ENCODE peak calls at places on chromosomes 5 and 9, in ten cellular contexts. M is body of pancreas; R is HepG2; K is heart left ventricle; Z is colonic mucosa; D is mesendoderm; P is naive thymus-derived CD4-positive, alpha-beta T cell; H is tibial nerve; S is K562; I is ovary. Q is an unnamed sample.
A peak's percentile ranks its signal among the peaks of the same experiment; 100 is the strongest.

GRCh38 chr5:168714046-168714445 is 134.9 kb upstream of the PANK3 start:
- DNase-seq in M (no peak), R (no peak), K (no peak), Z (no peak), D (no peak), P (no peak), H (no peak), S (no peak), I (no peak), Q (no peak)

GRCh38 chr5:66582499-66582898 is 13.7 kb upstream of the MAST4 start:
- DNase-seq in M (no peak), R (no peak), K (no peak), Z (no peak), D (no peak), P (no peak), H (no peak), S (no peak), I (no peak), Q (no peak)

GRCh38 chr5:13821366-13821765 is 123.1 kb downstream of the DNAH5 start:
- DNase-seq in M (no peak), R (no peak), K (no peak), Z (no peak), D (no peak), P (no peak), H (no peak), S (no peak), I (no peak), Q (no peak)

GRCh38 chr5:179163236-179164155 is 103.3 kb downstream of the ZNF354C start:
- DNase-seq in M (no peak), R (no peak), K (no peak), Z (no peak), D (no peak), P (no peak), H (no peak), S (no peak), I (no peak), Q (no peak)

GRCh38 chr9:122218070-122218884 is 10.5 kb downstream of the LHX6 start:
- DNase-seq in M (no peak), R (no peak), K (no peak), Z (no peak), D (no peak), P (no peak), H (no peak), S (no peak), I (no peak), Q (peak; percentile 53)

GRCh38 chr5:95595289-95595931 is 24.5 kb upstream of the GPR150 start:
- DNase-seq in M (peak; percentile 40), R (no peak), K (no peak), Z (no peak), D (no peak), P (no peak), H (no peak), S (no peak), I (no peak), Q (no peak)

GRCh38 chr9:3810231-3810630 is 284.4 kb upstream of the RFX3 start:
- DNase-seq in M (no peak), R (no peak), K (no peak), Z (no peak), D (no peak), P (no peak), H (no peak), S (no peak), I (no peak), Q (no peak)

GRCh38 chr5:28408186-28408585 is 1369.8 kb upstream of the CDH9 start:
- DNase-seq in M (no peak), R (no peak), K (no peak), Z (no peak), D (peak; percentile 10), P (no peak), H (no peak), S (no peak), I (no peak), Q (no peak)

GRCh38 chr9:113011911-113012381 is at the start of gene ZNF883:
- DNase-seq in M (peak; percentile 62), R (peak; percentile 68), K (peak; percentile 51), Z (peak; percentile 43), D (peak; percentile 87), P (peak; percentile 43), H (no peak), S (peak; percentile 75), I (peak; percentile 68), Q (peak; percentile 64)

GRCh38 chr9:136119259-136120118 is 814 bp upstream of the TMEM250 start:
- DNase-seq in M (no peak), R (peak; percentile 82), K (no peak), Z (peak; percentile 51), D (peak; percentile 77), P (no peak), H (no peak), S (peak; percentile 59), I (peak; percentile 52), Q (peak; percentile 89)

GRCh38 chr9:124676159-124676551 is 95.0 kb downstream of the NR6A1 start:
- DNase-seq in M (peak; percentile 36), R (no peak), K (no peak), Z (no peak), D (no peak), P (no peak), H (no peak), S (no peak), I (no peak), Q (no peak)

GRCh38 chr9:133275105-133276000 is at the start of gene ABO:
- DNase-seq in M (peak; percentile 40), R (no peak), K (peak; percentile 63), Z (peak; percentile 61), D (peak; percentile 40), P (no peak), H (no peak), S (peak; percentile 74), I (peak; percentile 77), Q (peak; percentile 91)

GRCh38 chr9:16152276-16153065 is 599.6 kb downstream of the CCDC171 start:
- DNase-seq in M (no peak), R (no peak), K (no peak), Z (no peak), D (no peak), P (no peak), H (no peak), S (no peak), I (no peak), Q (no peak)

GRCh38 chr9:117782931-117783788 is 79.0 kb downstream of the TLR4 start:
- DNase-seq in M (peak; percentile 67), R (peak; percentile 23), K (peak; percentile 65), Z (peak; percentile 79), D (peak; percentile 84), P (peak; percentile 56), H (peak; percentile 43), S (peak; percentile 3), I (peak; percentile 58), Q (peak; percentile 8)

GRCh38 chr9:36665921-36666429 is 93.3 kb downstream of the MELK start:
- DNase-seq in M (no peak), R (no peak), K (no peak), Z (no peak), D (no peak), P (no peak), H (no peak), S (peak; percentile 64), I (no peak), Q (no peak)
- H3K4me3 ChIP-seq in M (no peak overlapping the region), R (no peak overlapping the region), K (no peak overlapping the region), Z (no peak overlapping the region), D (no peak overlapping the region), P (no peak overlapping the region), H (no peak overlapping the region), S (no peak overlapping the region), I (no peak overlapping the region), Q (no peak overlapping the region)

DNA sequence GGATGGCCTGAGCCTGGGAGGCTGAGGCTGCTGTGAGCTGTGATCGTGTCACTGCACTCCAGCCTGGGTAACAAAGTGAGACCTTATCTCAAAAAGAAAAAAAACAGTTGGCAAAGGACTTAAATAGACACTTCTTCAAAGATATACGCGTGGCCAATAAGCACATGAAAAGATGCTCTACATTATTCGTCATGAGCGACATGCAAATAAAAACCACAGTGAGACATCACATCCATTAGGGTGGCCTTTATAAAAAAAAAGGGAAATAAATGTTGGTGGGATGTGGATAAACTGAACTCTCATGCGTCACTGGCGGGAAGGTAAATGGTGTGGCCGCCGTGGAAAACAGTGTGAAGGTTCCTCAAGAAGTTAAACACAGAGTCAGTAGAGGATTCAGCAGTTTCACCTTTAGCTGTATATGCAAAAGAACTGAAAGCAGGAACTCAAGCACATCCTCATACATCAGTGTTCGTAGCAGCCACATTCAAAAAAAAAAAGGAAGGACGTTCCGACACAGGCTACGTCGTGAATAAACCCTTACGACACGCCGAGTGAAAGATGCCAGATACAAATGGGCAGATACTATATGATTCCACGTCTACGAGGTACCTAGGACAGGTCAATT is 24.5 kb upstream of the NRARP start:
- DNase-seq in M (no peak), R (no peak), K (no peak), Z (no peak), D (no peak), P (no peak), H (no peak), S (no peak), I (no peak), Q (no peak)
- H3K27me3 ChIP-seq in M (no peaks in the 10 kb centered on the region), R (peaks cover 3% of the 10 kb centered on the region), K (no peaks in the 10 kb centered on the region), Z (no peaks in the 10 kb centered on the region), D (no peaks in the 10 kb centered on the region), P (no peaks in the 10 kb centered on the region), H (no peaks in the 10 kb centered on the region), S (peaks cover 13% of the 10 kb centered on the region), I (no peaks in the 10 kb centered on the region), Q (no peaks in the 10 kb centered on the region)

DNA sequence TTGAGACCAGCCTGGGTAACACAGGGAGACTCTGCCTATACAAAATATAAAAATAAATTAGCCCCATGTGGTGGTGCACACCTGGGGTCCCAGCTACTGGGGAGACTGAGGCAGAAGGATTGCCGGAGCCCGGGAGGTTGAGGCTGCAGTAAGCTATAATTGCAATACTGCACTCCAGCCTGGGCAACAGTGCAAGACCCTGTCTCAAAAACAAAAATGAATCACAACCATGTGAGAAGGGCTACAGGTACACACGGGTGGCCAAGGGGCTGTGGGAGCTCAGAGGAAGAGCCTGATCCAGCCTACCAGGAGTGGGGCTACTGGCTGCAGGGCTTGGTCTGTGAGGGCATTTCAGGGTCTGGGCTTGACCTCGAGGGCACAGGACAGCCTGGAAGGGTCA is 55.2 kb upstream of the STXBP1 start:
- DNase-seq in M (no peak), R (no peak), K (no peak), Z (no peak), D (no peak), P (no peak), H (no peak), S (no peak), I (no peak), Q (no peak)
- H3K36me3 ChIP-seq in M (no peaks in the 10 kb centered on the region), R (peaks cover 20% of the 10 kb centered on the region), K (no peaks in the 10 kb centered on the region), Z (no peaks in the 10 kb centered on the region), D (peaks cover 5% of the 10 kb centered on the region), P (no peaks in the 10 kb centered on the region), H (no peaks in the 10 kb centered on the region), S (peaks cover 56% of the 10 kb centered on the region), I (no peaks in the 10 kb centered on the region), Q (peaks cover 3% of the 10 kb centered on the region)

DNA sequence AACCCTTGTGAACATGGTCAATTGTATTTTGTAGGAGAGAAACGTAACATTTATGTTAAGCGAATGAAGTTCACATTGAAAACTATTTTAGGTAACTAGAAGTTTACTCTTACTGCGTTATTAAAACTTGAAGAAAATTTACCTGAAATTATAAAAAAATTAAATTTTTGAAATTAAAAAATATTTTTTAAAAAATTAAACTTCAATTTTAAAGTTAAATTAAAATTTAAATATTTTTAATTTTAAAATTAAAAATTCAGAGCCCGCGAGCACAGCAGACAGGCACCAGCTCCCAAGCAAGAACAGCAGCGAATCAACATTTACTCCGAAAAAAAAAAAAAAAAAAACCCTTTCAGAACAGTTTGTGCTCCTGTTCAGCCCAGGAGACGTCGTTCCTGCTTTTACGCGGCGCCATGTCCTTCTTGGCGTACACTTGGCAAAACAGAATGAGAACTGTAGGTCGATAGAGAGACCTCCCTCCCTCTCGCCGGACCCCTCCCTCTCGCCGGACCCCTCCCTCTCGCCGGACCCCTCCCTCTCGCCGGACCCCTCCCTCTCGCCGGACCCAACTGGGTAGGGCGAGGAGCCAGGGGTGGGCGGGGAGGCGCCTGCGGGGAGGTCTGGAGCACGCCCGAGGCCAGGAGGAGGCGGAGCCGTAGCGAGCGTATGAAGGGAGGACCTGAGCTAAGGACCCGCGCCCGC is 235.9 kb downstream of the ROR2 start:
- DNase-seq in M (peak; percentile 77), R (no peak), K (peak; percentile 31), Z (peak; percentile 65), D (peak; percentile 90), P (no peak), H (no peak), S (peak; percentile 78), I (peak; percentile 84), Q (peak; percentile 93)
- H3K4me3 ChIP-seq in M (no peak overlapping the region), R (no peak overlapping the region), K (peak overlapping the region; percentile 49), Z (peak overlapping the region; percentile 11), D (no peak overlapping the region), P (no peak overlapping the region), H (peak overlapping the region; percentile 0), S (peak overlapping the region; percentile 36), I (peak overlapping the region; percentile 41), Q (peak overlapping the region; percentile 40)

Q was measured in H7.